ENCODE peak calls at places on chromosomes 11 and 22, in four cellular contexts. One of them, this sample, is unnamed.

GRCh38 chr22:31160328-31160978 is 471 bp downstream of the RNF185 start:
- DNase-seq in NCI-H1105: no peak
- DNase-seq in amniotic stem cell: no peak
- DNase-seq in activated CD8-positive, alpha-beta memory T cell treated with anti-CD3 and anti-CD28 coated beads for 48 hours: peak; percentile 12
- DNase-seq in this sample: no peak

GRCh38 chr11:15865212-15865987 is 490.9 kb downstream of the SOX6 start:
- DNase-seq in NCI-H1105: no peak
- DNase-seq in amniotic stem cell: no peak
- DNase-seq in activated CD8-positive, alpha-beta memory T cell treated with anti-CD3 and anti-CD28 coated beads for 48 hours: no peak
- DNase-seq in this sample: no peak

GRCh38 chr11:15720460-15720859 is 605.7 kb downstream of the INSC start:
- DNase-seq in NCI-H1105: no peak
- DNase-seq in amniotic stem cell: no peak
- DNase-seq in activated CD8-positive, alpha-beta memory T cell treated with anti-CD3 and anti-CD28 coated beads for 48 hours: no peak
- DNase-seq in this sample: no peak

GRCh38 chr11:103157542-103157941 is 48.3 kb downstream of the DYNC2H1 start:
- DNase-seq in NCI-H1105: no peak
- DNase-seq in amniotic stem cell: no peak
- DNase-seq in activated CD8-positive, alpha-beta memory T cell treated with anti-CD3 and anti-CD28 coated beads for 48 hours: no peak
- DNase-seq in this sample: no peak

GRCh38 chr11:63530021-63530420 is 6.6 kb upstream of the PLAAT4 start:
- DNase-seq in NCI-H1105: no peak
- DNase-seq in amniotic stem cell: no peak
- DNase-seq in activated CD8-positive, alpha-beta memory T cell treated with anti-CD3 and anti-CD28 coated beads for 48 hours: no peak
- DNase-seq in this sample: no peak

GRCh38 chr22:21947040-21948014 is 5.3 kb downstream of the PPM1F start:
- DNase-seq in NCI-H1105: no peak
- DNase-seq in amniotic stem cell: peak; percentile 61
- DNase-seq in activated CD8-positive, alpha-beta memory T cell treated with anti-CD3 and anti-CD28 coated beads for 48 hours: no peak
- DNase-seq in this sample: no peak

GRCh38 chr11:31757245-31757835 is 53.8 kb downstream of the PAX6 start:
- DNase-seq in NCI-H1105: peak; percentile 77
- DNase-seq in amniotic stem cell: no peak
- DNase-seq in activated CD8-positive, alpha-beta memory T cell treated with anti-CD3 and anti-CD28 coated beads for 48 hours: no peak
- DNase-seq in this sample: no peak

GRCh38 chr11:109911488-109911887 is 181.7 kb upstream of the ZC3H12C start:
- DNase-seq in NCI-H1105: no peak
- DNase-seq in amniotic stem cell: no peak
- DNase-seq in activated CD8-positive, alpha-beta memory T cell treated with anti-CD3 and anti-CD28 coated beads for 48 hours: no peak
- DNase-seq in this sample: no peak

GRCh38 chr11:87405843-87406242 is 368.1 kb downstream of the TMEM135 start:
- DNase-seq in NCI-H1105: no peak
- DNase-seq in amniotic stem cell: no peak
- DNase-seq in activated CD8-positive, alpha-beta memory T cell treated with anti-CD3 and anti-CD28 coated beads for 48 hours: no peak
- DNase-seq in this sample: no peak

GRCh38 chr11:898540-899190 is 11.9 kb downstream of the CHID1 start:
- DNase-seq in NCI-H1105: no peak
- DNase-seq in amniotic stem cell: no peak
- DNase-seq in activated CD8-positive, alpha-beta memory T cell treated with anti-CD3 and anti-CD28 coated beads for 48 hours: no peak
- DNase-seq in this sample: no peak

GRCh38 chr22:19066531-19067271 is 55.5 kb downstream of the DGCR2 start:
- DNase-seq in NCI-H1105: no peak
- DNase-seq in amniotic stem cell: peak; percentile 12
- DNase-seq in activated CD8-positive, alpha-beta memory T cell treated with anti-CD3 and anti-CD28 coated beads for 48 hours: no peak
- DNase-seq in this sample: no peak

GRCh38 chr11:132099692-132100091 is 729.3 kb downstream of the NTM start:
- DNase-seq in NCI-H1105: no peak
- DNase-seq in amniotic stem cell: no peak
- DNase-seq in activated CD8-positive, alpha-beta memory T cell treated with anti-CD3 and anti-CD28 coated beads for 48 hours: no peak
- DNase-seq in this sample: no peak

GRCh38 chr11:111557425-111558111 is 17.0 kb downstream of the LAYN start:
- DNase-seq in NCI-H1105: no peak
- DNase-seq in amniotic stem cell: peak; percentile 91
- DNase-seq in activated CD8-positive, alpha-beta memory T cell treated with anti-CD3 and anti-CD28 coated beads for 48 hours: no peak
- DNase-seq in this sample: no peak

GRCh38 chr11:69541501-69542313 is 60.2 kb downstream of the LINC01488 start:
- DNase-seq in NCI-H1105: no peak
- DNase-seq in amniotic stem cell: no peak
- DNase-seq in activated CD8-positive, alpha-beta memory T cell treated with anti-CD3 and anti-CD28 coated beads for 48 hours: no peak
- DNase-seq in this sample: no peak

GRCh38 chr22:44737414-44738346 is 14.7 kb upstream of the ARHGAP8 start:
- DNase-seq in NCI-H1105: no peak
- DNase-seq in amniotic stem cell: no peak
- DNase-seq in activated CD8-positive, alpha-beta memory T cell treated with anti-CD3 and anti-CD28 coated beads for 48 hours: no peak
- DNase-seq in this sample: no peak

GRCh38 chr11:22456993-22457748 is 119.0 kb downstream of the SLC17A6 start:
- DNase-seq in NCI-H1105: no peak
- DNase-seq in amniotic stem cell: no peak
- DNase-seq in activated CD8-positive, alpha-beta memory T cell treated with anti-CD3 and anti-CD28 coated beads for 48 hours: no peak
- DNase-seq in this sample: no peak

GRCh38 chr11:43833657-43834073 is 47.0 kb upstream of the ALKBH3 start:
- DNase-seq in NCI-H1105: peak; percentile 4
- DNase-seq in amniotic stem cell: no peak
- DNase-seq in activated CD8-positive, alpha-beta memory T cell treated with anti-CD3 and anti-CD28 coated beads for 48 hours: no peak
- DNase-seq in this sample: peak; percentile 55

GRCh38 chr11:126172596-126173038 is 38.8 kb downstream of the RPUSD4 start:
- DNase-seq in NCI-H1105: no peak
- DNase-seq in amniotic stem cell: no peak
- DNase-seq in activated CD8-positive, alpha-beta memory T cell treated with anti-CD3 and anti-CD28 coated beads for 48 hours: no peak
- DNase-seq in this sample: no peak

GRCh38 chr11:46247090-46247489 is 30.4 kb upstream of the CREB3L1 start:
- DNase-seq in NCI-H1105: no peak
- DNase-seq in amniotic stem cell: no peak
- DNase-seq in activated CD8-positive, alpha-beta memory T cell treated with anti-CD3 and anti-CD28 coated beads for 48 hours: no peak
- DNase-seq in this sample: no peak

GRCh38 chr22:17917490-17917983 is 106.8 kb downstream of the MICAL3 start:
- DNase-seq in NCI-H1105: no peak
- DNase-seq in amniotic stem cell: no peak
- DNase-seq in activated CD8-positive, alpha-beta memory T cell treated with anti-CD3 and anti-CD28 coated beads for 48 hours: no peak
- DNase-seq in this sample: no peak

GRCh38 chr22:31743871-31744270 is 6.1 kb downstream of the PRR14L start:
- DNase-seq in NCI-H1105: no peak
- DNase-seq in amniotic stem cell: no peak
- DNase-seq in activated CD8-positive, alpha-beta memory T cell treated with anti-CD3 and anti-CD28 coated beads for 48 hours: no peak
- DNase-seq in this sample: no peak

GRCh38 chr22:20953668-20954500 is 13.2 kb upstream of the AIFM3 start:
- DNase-seq in NCI-H1105: no peak
- DNase-seq in amniotic stem cell: no peak
- DNase-seq in activated CD8-positive, alpha-beta memory T cell treated with anti-CD3 and anti-CD28 coated beads for 48 hours: no peak
- DNase-seq in this sample: no peak

This sample was measured in COR-L47.